ENCODE peak calls at places on chromosomes 6 and 20, in nine cellular contexts. D is esophagus muscularis mucosa, Y is K562, Z is tibial nerve, C is stomach, U is sigmoid colon, I is GM12878, T is ovary, A is transverse colon. J is an unnamed sample.

GRCh38 chr6:18148304-18149025 is 6.4 kb downstream of the TPMT start:
- DNase-seq in Y (peak), C (no peak), U (no peak), D (no peak), Z (no peak), I (no peak), T (no peak), A (peak), J (no peak)

GRCh38 chr6:163947276-163947675 is 532.8 kb downstream of the QKI start:
- DNase-seq in I (no peak), Z (no peak), D (no peak), Y (no peak), U (no peak), A (no peak), C (no peak), T (no peak), J (no peak)

GRCh38 chr20:30602424-30602823 is 655.0 kb upstream of the DEFB115 start:
- DNase-seq in Z (no peak), A (no peak), T (no peak), C (no peak), D (no peak), Y (no peak), U (no peak), I (no peak), J (no peak)

GRCh38 chr6:132011582-132011981 is 60.4 kb upstream of the CCN2 start:
- DNase-seq in Y (no peak), Z (peak), D (no peak), I (no peak), U (no peak), C (no peak), T (no peak), A (no peak), J (no peak)

GRCh38 chr6:125947581-125947980 is 9.0 kb upstream of the HINT3 start:
- DNase-seq in C (peak), D (no peak), T (no peak), Z (no peak), Y (no peak), I (no peak), A (no peak), U (no peak), J (no peak)

GRCh38 chr6:32970413-32971244 is 2.2 kb downstream of the BRD2 start:
- DNase-seq in I (peak), C (peak), D (peak), T (peak), U (peak), Z (peak), A (peak), Y (peak), J (peak)

GRCh38 chr6:33313105-33313708 is 671 bp downstream of the TAPBP start:
- DNase-seq in I (no peak), A (peak), T (peak), Y (peak), C (peak), Z (peak), D (no peak), U (peak), J (peak)

GRCh38 chr6:132096996-132097395 is 145.8 kb upstream of the CCN2 start:
- DNase-seq in D (no peak), A (no peak), I (no peak), C (no peak), Y (no peak), U (no peak), T (no peak), Z (no peak), J (no peak)

GRCh38 chr20:25622450-25623224 is 1.2 kb downstream of the NANP start:
- DNase-seq in C (no peak), T (no peak), A (no peak), Z (no peak), Y (no peak), I (no peak), D (no peak), U (no peak), J (no peak)

GRCh38 chr6:79605968-79606764 is 25.0 kb upstream of the SH3BGRL2 start:
- DNase-seq in T (no peak), U (no peak), A (no peak), D (no peak), C (no peak), I (no peak), Y (no peak), Z (no peak), J (no peak)

GRCh38 chr6:41966961-41967311 is 25.3 kb upstream of the CCND3 start:
- DNase-seq in T (no peak), I (no peak), C (no peak), Y (peak), D (no peak), Z (no peak), U (peak), A (no peak), J (no peak)

DNA sequence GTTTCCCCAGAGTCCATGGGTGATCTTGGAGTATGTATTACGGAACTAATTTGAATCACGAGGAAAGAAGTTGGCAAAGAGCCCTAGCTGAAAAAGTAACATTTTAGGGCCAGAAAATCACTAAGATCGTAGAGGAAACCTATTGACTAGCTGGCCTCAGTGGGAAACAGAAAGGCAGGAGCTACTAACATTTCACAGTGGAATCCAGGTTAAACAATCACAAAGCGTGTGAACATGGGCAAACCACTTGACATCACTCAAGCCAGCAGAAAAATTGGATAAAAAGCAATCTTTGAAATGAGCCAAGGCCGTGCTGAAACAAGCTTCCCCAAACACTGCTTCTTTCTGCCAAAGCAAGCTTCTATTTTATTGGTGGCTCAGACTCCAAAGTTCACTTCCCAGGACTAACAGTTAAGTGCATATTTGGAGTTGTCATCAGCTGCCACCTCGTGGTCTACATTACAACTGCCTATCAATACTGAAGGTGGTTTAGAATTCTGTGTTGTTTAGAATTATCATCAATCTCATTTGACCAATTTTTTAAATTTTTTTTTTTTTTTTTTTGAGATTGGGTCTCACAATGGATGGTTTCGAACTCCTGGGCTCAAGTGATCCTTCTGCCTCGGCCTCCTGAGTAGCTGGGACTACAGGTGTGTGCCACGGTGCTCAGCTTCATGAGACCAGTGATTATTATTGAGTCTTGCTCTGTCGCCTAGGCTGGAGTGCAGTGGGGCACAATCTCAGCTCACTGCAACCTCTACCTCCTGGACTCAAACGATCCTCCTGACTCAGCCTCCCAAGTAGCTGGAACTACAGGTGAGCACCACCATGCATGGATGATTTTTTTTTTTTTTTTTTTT is 10.6 kb downstream of the RPS10 start:
- DNase-seq in Y (peak), I (no peak), Z (peak), A (peak), C (peak), D (no peak), U (peak), T (peak), J (no peak)
- TF ChIP-seq CTCF in Y (peak), I (peak), Z (peak), A (peak), C (peak), D (peak), U (peak), T (peak), J (peak)

DNA sequence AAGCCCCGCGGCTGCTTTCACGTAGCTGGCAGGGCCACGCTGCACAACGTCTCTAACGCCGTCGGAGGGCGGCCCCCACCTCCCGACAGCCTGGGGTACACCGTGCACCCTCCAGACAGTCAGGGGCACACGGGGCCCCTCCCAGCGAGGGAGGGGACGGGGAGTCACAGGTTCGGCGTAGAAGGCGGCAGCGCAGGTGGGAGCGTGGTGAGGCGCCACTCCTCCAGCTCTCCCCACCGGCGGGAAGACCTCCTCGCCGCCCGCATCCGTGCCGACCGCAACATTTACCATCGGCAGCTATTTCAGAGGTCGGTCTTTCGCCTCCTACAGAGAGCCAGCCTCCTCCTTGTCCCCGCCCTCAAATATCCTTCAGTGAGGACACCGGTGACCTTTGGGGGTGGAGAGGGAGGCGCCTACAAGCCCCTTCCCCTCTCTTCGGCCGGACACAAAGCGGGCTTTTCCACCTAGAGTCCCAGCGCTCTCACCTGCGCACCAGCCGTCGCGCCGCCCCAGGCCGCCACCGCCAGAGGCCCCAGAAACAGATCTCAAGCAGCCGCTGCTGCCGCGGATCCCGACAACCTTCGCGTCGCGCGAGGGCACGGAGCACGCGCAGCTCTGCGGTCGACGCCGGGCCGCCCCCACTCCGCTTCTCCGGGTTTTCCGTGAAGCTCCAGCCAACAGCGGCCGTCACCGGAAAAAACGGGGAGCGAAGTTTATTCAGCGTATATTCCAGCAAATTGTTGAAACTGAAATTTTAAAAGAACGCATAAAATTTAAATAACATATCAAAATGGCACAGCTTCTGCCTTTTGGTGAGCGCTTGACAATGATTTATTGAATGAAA is at the start of gene MKKS:
- DNase-seq in A (peak), Z (peak), C (peak), I (no peak), T (peak), D (peak), Y (peak), U (peak), J (peak)
- TF ChIP-seq POLR2A in A (no peak), Z (peak), C (no peak), I (peak), T (peak), D (peak), Y (peak), U (peak), J (peak)

GRCh38 chr6:68196645-68197044 is 438.4 kb upstream of the ADGRB3 start:
- DNase-seq in T (no peak), D (no peak), C (no peak), U (no peak), A (no peak), Z (no peak), Y (peak), I (no peak), J (no peak)
- TF ChIP-seq EP300 in T (no peak), D (no peak), C (no peak), U (no peak), A (no peak), Z (no peak), Y (no peak), I (no peak), J (no peak)

DNA sequence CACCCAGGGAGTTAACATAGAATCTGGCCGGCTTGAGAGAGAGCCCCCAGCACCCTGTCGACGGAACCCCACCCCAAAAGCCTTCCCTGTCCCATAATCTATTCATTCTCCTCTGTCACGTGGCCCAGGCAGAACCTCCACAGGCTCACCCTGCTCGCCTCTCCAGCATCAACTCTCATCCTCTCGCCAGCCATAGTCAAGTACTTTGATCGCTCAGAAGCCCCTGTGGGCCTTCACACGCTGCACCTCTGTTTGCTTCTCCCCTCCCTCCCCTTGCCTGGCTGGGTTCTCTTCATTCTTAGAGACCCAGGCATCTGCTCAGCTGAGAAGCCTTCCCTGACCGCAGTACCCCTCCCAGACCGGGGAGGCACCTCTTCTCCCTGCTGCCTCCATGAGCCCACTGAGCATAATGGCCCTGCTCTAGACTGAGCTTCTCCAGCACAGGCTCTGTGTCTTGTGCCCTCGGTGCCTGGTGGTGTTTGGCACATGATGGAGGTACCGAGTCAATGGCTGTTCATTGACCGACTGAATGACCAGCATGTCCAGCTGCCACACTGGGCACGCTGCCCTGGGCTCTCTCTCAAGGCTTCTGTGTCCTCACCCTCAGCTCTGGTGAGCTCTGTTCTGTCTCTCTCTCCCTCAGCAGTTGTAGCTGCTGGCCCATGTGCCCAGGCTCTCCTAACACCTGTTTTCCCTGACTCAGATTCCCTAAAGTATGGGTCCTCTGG is 33.7 kb downstream of the PKIG start:
- DNase-seq in I (no peak), A (no peak), D (no peak), Z (no peak), U (no peak), T (no peak), C (no peak), Y (no peak), J (no peak)
- TF ChIP-seq CTCF in I (no peak), A (no peak), D (no peak), Z (no peak), U (no peak), T (no peak), C (no peak), Y (no peak), J (no peak)

DNA sequence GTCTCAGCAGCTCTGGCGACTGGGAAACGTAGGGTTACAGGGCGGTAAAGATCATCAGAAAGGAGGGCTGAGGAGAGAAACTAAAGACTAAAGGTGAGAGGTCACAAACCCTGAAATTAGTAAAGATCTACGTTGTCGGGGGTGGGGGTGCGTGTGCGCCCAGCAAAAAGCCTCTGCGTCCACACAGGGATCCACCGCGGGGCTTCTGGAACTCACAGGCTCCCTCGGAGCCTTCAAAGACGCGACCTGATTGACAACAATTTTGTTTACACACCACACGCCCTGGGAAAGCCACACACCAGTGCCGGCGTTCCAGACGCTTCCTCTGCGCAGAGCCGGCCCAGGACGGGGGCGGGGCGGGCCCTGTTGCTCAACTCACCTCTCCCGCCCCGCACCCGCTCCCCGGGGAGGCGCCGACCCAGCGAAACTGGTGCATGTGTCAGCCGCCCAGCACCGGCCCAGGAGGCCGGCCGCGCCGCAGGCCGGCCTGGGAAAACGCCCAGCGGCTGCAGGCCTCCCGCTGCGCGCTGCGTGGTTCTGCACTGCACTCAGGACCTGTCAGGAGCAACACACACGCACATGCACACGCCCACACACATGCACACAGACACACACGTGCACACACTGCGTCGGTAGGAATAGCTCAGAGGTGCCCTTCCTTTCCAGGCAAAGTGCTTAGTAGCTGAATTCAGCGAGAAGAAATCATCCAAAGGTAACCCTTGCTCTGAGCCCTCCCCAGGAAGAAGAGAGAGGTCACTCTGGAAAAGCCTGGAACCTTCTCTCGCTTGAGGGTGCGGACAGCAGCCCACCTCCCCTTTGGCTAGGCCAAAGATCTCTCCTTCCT is 57.2 kb upstream of the ARID1B start:
- DNase-seq in Z (peak), U (peak), I (peak), D (peak), C (peak), Y (peak), A (peak), T (peak), J (peak)
- TF ChIP-seq POLR2A in Z (peak), U (peak), I (peak), D (no peak), C (no peak), Y (peak), A (peak), T (no peak), J (peak)

GRCh38 chr20:34940126-34940525 is 15.5 kb downstream of the GSS start:
- DNase-seq in I (no peak), Z (no peak), U (no peak), A (no peak), D (no peak), T (no peak), Y (no peak), C (no peak), J (no peak)
- TF ChIP-seq EP300 in I (no peak), Z (no peak), U (no peak), A (no peak), D (no peak), T (no peak), Y (no peak), C (no peak), J (no peak)

J was measured in upper lobe of left lung.